ENCODE peak calls at places on chromosomes 13 and 19, in six cellular contexts. One of them, this sample, is unnamed.

GRCh38 chr19:33552191-33552927 is 30.8 kb upstream of the PEPD start:
- DNase-seq in NCI-H1092 treated with DMSO at 0.1 percent for 48 hours: no peak
- DNase-seq in WTC11: no peak
- DNase-seq in CD8-positive, alpha-beta T cell: no peak
- DNase-seq in stimulated activated CD4-positive, alpha-beta T cell treated with anti-CD3 and anti-CD28 coated beads, Interleukin-15, amount 100 ng/mL, for 1 hour: no peak
- DNase-seq in T-helper 1 cell: no peak
- DNase-seq in this sample: no peak

GRCh38 chr13:64397699-64398098 is 2832.4 kb downstream of the PCDH9 start:
- DNase-seq in NCI-H1092 treated with DMSO at 0.1 percent for 48 hours: no peak
- DNase-seq in WTC11: no peak
- DNase-seq in CD8-positive, alpha-beta T cell: no peak
- DNase-seq in stimulated activated CD4-positive, alpha-beta T cell treated with anti-CD3 and anti-CD28 coated beads, Interleukin-15, amount 100 ng/mL, for 1 hour: no peak
- DNase-seq in T-helper 1 cell: no peak
- DNase-seq in this sample: no peak

GRCh38 chr13:80116107-80116506 is 224.8 kb downstream of the SPRY2 start:
- DNase-seq in NCI-H1092 treated with DMSO at 0.1 percent for 48 hours: no peak
- DNase-seq in WTC11: no peak
- DNase-seq in CD8-positive, alpha-beta T cell: no peak
- DNase-seq in stimulated activated CD4-positive, alpha-beta T cell treated with anti-CD3 and anti-CD28 coated beads, Interleukin-15, amount 100 ng/mL, for 1 hour: no peak
- DNase-seq in T-helper 1 cell: no peak
- DNase-seq in this sample: no peak

GRCh38 chr13:23087884-23088283 is 92.9 kb upstream of the SGCG start:
- DNase-seq in NCI-H1092 treated with DMSO at 0.1 percent for 48 hours: peak
- DNase-seq in WTC11: peak
- DNase-seq in CD8-positive, alpha-beta T cell: no peak
- DNase-seq in stimulated activated CD4-positive, alpha-beta T cell treated with anti-CD3 and anti-CD28 coated beads, Interleukin-15, amount 100 ng/mL, for 1 hour: no peak
- DNase-seq in T-helper 1 cell: peak
- DNase-seq in this sample: no peak

GRCh38 chr19:7415163-7415856 is 66.6 kb downstream of the ARHGEF18 start:
- DNase-seq in NCI-H1092 treated with DMSO at 0.1 percent for 48 hours: no peak
- DNase-seq in WTC11: no peak
- DNase-seq in CD8-positive, alpha-beta T cell: no peak
- DNase-seq in stimulated activated CD4-positive, alpha-beta T cell treated with anti-CD3 and anti-CD28 coated beads, Interleukin-15, amount 100 ng/mL, for 1 hour: no peak
- DNase-seq in T-helper 1 cell: no peak
- DNase-seq in this sample: no peak

GRCh38 chr13:74930402-74931165 is 551.4 kb downstream of the TBC1D4 start:
- DNase-seq in NCI-H1092 treated with DMSO at 0.1 percent for 48 hours: no peak
- DNase-seq in WTC11: no peak
- DNase-seq in CD8-positive, alpha-beta T cell: no peak
- DNase-seq in stimulated activated CD4-positive, alpha-beta T cell treated with anti-CD3 and anti-CD28 coated beads, Interleukin-15, amount 100 ng/mL, for 1 hour: no peak
- DNase-seq in T-helper 1 cell: no peak
- DNase-seq in this sample: no peak

GRCh38 chr19:37941820-37942515 is 35.0 kb downstream of the SIPA1L3 start:
- DNase-seq in NCI-H1092 treated with DMSO at 0.1 percent for 48 hours: no peak
- DNase-seq in WTC11: no peak
- DNase-seq in CD8-positive, alpha-beta T cell: no peak
- DNase-seq in stimulated activated CD4-positive, alpha-beta T cell treated with anti-CD3 and anti-CD28 coated beads, Interleukin-15, amount 100 ng/mL, for 1 hour: no peak
- DNase-seq in T-helper 1 cell: no peak
- DNase-seq in this sample: no peak

GRCh38 chr13:31982124-31982523 is 49.5 kb upstream of the FRY start:
- DNase-seq in NCI-H1092 treated with DMSO at 0.1 percent for 48 hours: no peak
- DNase-seq in WTC11: no peak
- DNase-seq in CD8-positive, alpha-beta T cell: no peak
- DNase-seq in stimulated activated CD4-positive, alpha-beta T cell treated with anti-CD3 and anti-CD28 coated beads, Interleukin-15, amount 100 ng/mL, for 1 hour: no peak
- DNase-seq in T-helper 1 cell: no peak
- DNase-seq in this sample: no peak

GRCh38 chr19:40284501-40285352 is at the start of gene AKT2:
- DNase-seq in NCI-H1092 treated with DMSO at 0.1 percent for 48 hours: peak
- DNase-seq in WTC11: peak
- DNase-seq in CD8-positive, alpha-beta T cell: peak
- DNase-seq in stimulated activated CD4-positive, alpha-beta T cell treated with anti-CD3 and anti-CD28 coated beads, Interleukin-15, amount 100 ng/mL, for 1 hour: peak
- DNase-seq in T-helper 1 cell: peak
- DNase-seq in this sample: peak

GRCh38 chr13:110644892-110645521 is 29.7 kb downstream of the NAXD start:
- DNase-seq in NCI-H1092 treated with DMSO at 0.1 percent for 48 hours: peak
- DNase-seq in WTC11: peak
- DNase-seq in CD8-positive, alpha-beta T cell: peak
- DNase-seq in stimulated activated CD4-positive, alpha-beta T cell treated with anti-CD3 and anti-CD28 coated beads, Interleukin-15, amount 100 ng/mL, for 1 hour: peak
- DNase-seq in T-helper 1 cell: peak
- DNase-seq in this sample: peak

GRCh38 chr19:33960566-33960965 is 163.9 kb downstream of the KCTD15 start:
- DNase-seq in NCI-H1092 treated with DMSO at 0.1 percent for 48 hours: no peak
- DNase-seq in WTC11: no peak
- DNase-seq in CD8-positive, alpha-beta T cell: no peak
- DNase-seq in stimulated activated CD4-positive, alpha-beta T cell treated with anti-CD3 and anti-CD28 coated beads, Interleukin-15, amount 100 ng/mL, for 1 hour: no peak
- DNase-seq in T-helper 1 cell: no peak
- DNase-seq in this sample: no peak

GRCh38 chr13:33260168-33261098 is 25.1 kb downstream of the STARD13 start:
- DNase-seq in NCI-H1092 treated with DMSO at 0.1 percent for 48 hours: peak
- DNase-seq in WTC11: no peak
- DNase-seq in CD8-positive, alpha-beta T cell: no peak
- DNase-seq in stimulated activated CD4-positive, alpha-beta T cell treated with anti-CD3 and anti-CD28 coated beads, Interleukin-15, amount 100 ng/mL, for 1 hour: no peak
- DNase-seq in T-helper 1 cell: no peak
- DNase-seq in this sample: no peak

GRCh38 chr13:93862259-93862658 is 617.2 kb downstream of the DCT start:
- DNase-seq in NCI-H1092 treated with DMSO at 0.1 percent for 48 hours: no peak
- DNase-seq in WTC11: no peak
- DNase-seq in CD8-positive, alpha-beta T cell: no peak
- DNase-seq in stimulated activated CD4-positive, alpha-beta T cell treated with anti-CD3 and anti-CD28 coated beads, Interleukin-15, amount 100 ng/mL, for 1 hour: no peak
- DNase-seq in T-helper 1 cell: no peak
- DNase-seq in this sample: no peak

GRCh38 chr19:41225238-41226052 is 6.4 kb downstream of the AXL start:
- DNase-seq in NCI-H1092 treated with DMSO at 0.1 percent for 48 hours: no peak
- DNase-seq in WTC11: peak
- DNase-seq in CD8-positive, alpha-beta T cell: peak
- DNase-seq in stimulated activated CD4-positive, alpha-beta T cell treated with anti-CD3 and anti-CD28 coated beads, Interleukin-15, amount 100 ng/mL, for 1 hour: peak
- DNase-seq in T-helper 1 cell: peak
- DNase-seq in this sample: peak

GRCh38 chr19:39237200-39238184 is 7.3 kb downstream of the IFNL3 start:
- DNase-seq in NCI-H1092 treated with DMSO at 0.1 percent for 48 hours: no peak
- DNase-seq in WTC11: peak
- DNase-seq in CD8-positive, alpha-beta T cell: peak
- DNase-seq in stimulated activated CD4-positive, alpha-beta T cell treated with anti-CD3 and anti-CD28 coated beads, Interleukin-15, amount 100 ng/mL, for 1 hour: peak
- DNase-seq in T-helper 1 cell: peak
- DNase-seq in this sample: no peak

GRCh38 chr13:47858678-47859050 is 142.4 kb downstream of the SUCLA2 start:
- DNase-seq in NCI-H1092 treated with DMSO at 0.1 percent for 48 hours: no peak
- DNase-seq in WTC11: no peak
- DNase-seq in CD8-positive, alpha-beta T cell: no peak
- DNase-seq in stimulated activated CD4-positive, alpha-beta T cell treated with anti-CD3 and anti-CD28 coated beads, Interleukin-15, amount 100 ng/mL, for 1 hour: no peak
- DNase-seq in T-helper 1 cell: no peak
- DNase-seq in this sample: no peak

GRCh38 chr19:6253886-6254285 is 25.9 kb downstream of the MLLT1 start:
- DNase-seq in NCI-H1092 treated with DMSO at 0.1 percent for 48 hours: no peak
- DNase-seq in WTC11: no peak
- DNase-seq in CD8-positive, alpha-beta T cell: no peak
- DNase-seq in stimulated activated CD4-positive, alpha-beta T cell treated with anti-CD3 and anti-CD28 coated beads, Interleukin-15, amount 100 ng/mL, for 1 hour: no peak
- DNase-seq in T-helper 1 cell: no peak
- DNase-seq in this sample: no peak

This sample was measured in heart left ventricle.